ENCODE peak calls at places on chromosomes 16 and 17, in eight cellular contexts. One of them, this sample, is unnamed.

GRCh38 chr16:825298-826061 is 24.9 kb upstream of the GNG13 start:
- DNase-seq in NCI-H2081: peak
- DNase-seq in cardiac muscle cell: no peak
- DNase-seq in M059J: no peak
- DNase-seq in amygdala: no peak
- DNase-seq in midbrain: peak
- DNase-seq in RPMI8226: peak
- DNase-seq in stimulated activated CD8-positive, alpha-beta memory T cell treated with anti-CD3 and anti-CD28 coated beads, Interleukin-15, amount 100 ng/mL, for 1 hour: no peak
- DNase-seq in this sample: no peak

GRCh38 chr17:7997186-7997585 is 5.2 kb upstream of the GUCY2D start:
- DNase-seq in NCI-H2081: no peak
- DNase-seq in cardiac muscle cell: peak
- DNase-seq in M059J: peak
- DNase-seq in amygdala: no peak
- DNase-seq in midbrain: no peak
- DNase-seq in RPMI8226: peak
- DNase-seq in stimulated activated CD8-positive, alpha-beta memory T cell treated with anti-CD3 and anti-CD28 coated beads, Interleukin-15, amount 100 ng/mL, for 1 hour: no peak
- DNase-seq in this sample: no peak

GRCh38 chr17:30520436-30520835 is 43.2 kb downstream of the GOSR1 start:
- DNase-seq in NCI-H2081: no peak
- DNase-seq in cardiac muscle cell: no peak
- DNase-seq in M059J: peak
- DNase-seq in amygdala: no peak
- DNase-seq in midbrain: no peak
- DNase-seq in RPMI8226: no peak
- DNase-seq in stimulated activated CD8-positive, alpha-beta memory T cell treated with anti-CD3 and anti-CD28 coated beads, Interleukin-15, amount 100 ng/mL, for 1 hour: no peak
- DNase-seq in this sample: no peak

GRCh38 chr17:57097832-57098421 is 12.9 kb downstream of the AKAP1 start:
- DNase-seq in NCI-H2081: peak
- DNase-seq in cardiac muscle cell: peak
- DNase-seq in M059J: peak
- DNase-seq in amygdala: no peak
- DNase-seq in midbrain: peak
- DNase-seq in RPMI8226: no peak
- DNase-seq in stimulated activated CD8-positive, alpha-beta memory T cell treated with anti-CD3 and anti-CD28 coated beads, Interleukin-15, amount 100 ng/mL, for 1 hour: no peak
- DNase-seq in this sample: no peak

GRCh38 chr17:13947499-13947898 is 121.8 kb upstream of the COX10 start:
- DNase-seq in NCI-H2081: no peak
- DNase-seq in cardiac muscle cell: no peak
- DNase-seq in M059J: no peak
- DNase-seq in amygdala: no peak
- DNase-seq in midbrain: no peak
- DNase-seq in RPMI8226: no peak
- DNase-seq in stimulated activated CD8-positive, alpha-beta memory T cell treated with anti-CD3 and anti-CD28 coated beads, Interleukin-15, amount 100 ng/mL, for 1 hour: no peak
- DNase-seq in this sample: no peak

GRCh38 chr16:4288148-4288921 is 15.5 kb upstream of the TFAP4 start:
- DNase-seq in NCI-H2081: peak
- DNase-seq in cardiac muscle cell: peak
- DNase-seq in M059J: peak
- DNase-seq in amygdala: peak
- DNase-seq in midbrain: peak
- DNase-seq in RPMI8226: peak
- DNase-seq in stimulated activated CD8-positive, alpha-beta memory T cell treated with anti-CD3 and anti-CD28 coated beads, Interleukin-15, amount 100 ng/mL, for 1 hour: peak
- DNase-seq in this sample: peak

GRCh38 chr17:45782889-45783592 is 1.1 kb upstream of the CRHR1 start:
- DNase-seq in NCI-H2081: peak
- DNase-seq in cardiac muscle cell: peak
- DNase-seq in M059J: no peak
- DNase-seq in amygdala: no peak
- DNase-seq in midbrain: no peak
- DNase-seq in RPMI8226: peak
- DNase-seq in stimulated activated CD8-positive, alpha-beta memory T cell treated with anti-CD3 and anti-CD28 coated beads, Interleukin-15, amount 100 ng/mL, for 1 hour: no peak
- DNase-seq in this sample: no peak

GRCh38 chr16:80804451-80805383 is at the start of gene CDYL2:
- DNase-seq in NCI-H2081: no peak
- DNase-seq in cardiac muscle cell: no peak
- DNase-seq in M059J: peak
- DNase-seq in amygdala: no peak
- DNase-seq in midbrain: peak
- DNase-seq in RPMI8226: peak
- DNase-seq in stimulated activated CD8-positive, alpha-beta memory T cell treated with anti-CD3 and anti-CD28 coated beads, Interleukin-15, amount 100 ng/mL, for 1 hour: no peak
- DNase-seq in this sample: peak

GRCh38 chr16:3999479-3999868 is 116.8 kb downstream of the ADCY9 start:
- DNase-seq in NCI-H2081: no peak
- DNase-seq in cardiac muscle cell: peak
- DNase-seq in M059J: peak
- DNase-seq in amygdala: no peak
- DNase-seq in midbrain: no peak
- DNase-seq in RPMI8226: no peak
- DNase-seq in stimulated activated CD8-positive, alpha-beta memory T cell treated with anti-CD3 and anti-CD28 coated beads, Interleukin-15, amount 100 ng/mL, for 1 hour: no peak
- DNase-seq in this sample: no peak

GRCh38 chr16:71257768-71258167 is 27.2 kb upstream of the HYDIN start:
- DNase-seq in NCI-H2081: no peak
- DNase-seq in cardiac muscle cell: no peak
- DNase-seq in M059J: no peak
- DNase-seq in amygdala: no peak
- DNase-seq in midbrain: no peak
- DNase-seq in RPMI8226: no peak
- DNase-seq in stimulated activated CD8-positive, alpha-beta memory T cell treated with anti-CD3 and anti-CD28 coated beads, Interleukin-15, amount 100 ng/mL, for 1 hour: no peak
- DNase-seq in this sample: no peak

GRCh38 chr16:90034504-90034903 is 15.2 kb upstream of the DBNDD1 start:
- DNase-seq in NCI-H2081: no peak
- DNase-seq in cardiac muscle cell: no peak
- DNase-seq in M059J: no peak
- DNase-seq in amygdala: no peak
- DNase-seq in midbrain: no peak
- DNase-seq in RPMI8226: no peak
- DNase-seq in stimulated activated CD8-positive, alpha-beta memory T cell treated with anti-CD3 and anti-CD28 coated beads, Interleukin-15, amount 100 ng/mL, for 1 hour: no peak
- DNase-seq in this sample: no peak

GRCh38 chr17:53462393-53462811 is 360.3 kb upstream of the KIF2B start:
- DNase-seq in NCI-H2081: no peak
- DNase-seq in cardiac muscle cell: no peak
- DNase-seq in M059J: peak
- DNase-seq in amygdala: no peak
- DNase-seq in midbrain: no peak
- DNase-seq in RPMI8226: no peak
- DNase-seq in stimulated activated CD8-positive, alpha-beta memory T cell treated with anti-CD3 and anti-CD28 coated beads, Interleukin-15, amount 100 ng/mL, for 1 hour: no peak
- DNase-seq in this sample: no peak

GRCh38 chr16:62149646-62150045 is 113.4 kb upstream of the CDH8 start:
- DNase-seq in NCI-H2081: no peak
- DNase-seq in cardiac muscle cell: no peak
- DNase-seq in M059J: peak
- DNase-seq in amygdala: no peak
- DNase-seq in midbrain: no peak
- DNase-seq in RPMI8226: no peak
- DNase-seq in stimulated activated CD8-positive, alpha-beta memory T cell treated with anti-CD3 and anti-CD28 coated beads, Interleukin-15, amount 100 ng/mL, for 1 hour: no peak
- DNase-seq in this sample: no peak

GRCh38 chr17:65074778-65075250 is 18.3 kb upstream of the GNA13 start:
- DNase-seq in NCI-H2081: no peak
- DNase-seq in cardiac muscle cell: peak
- DNase-seq in M059J: peak
- DNase-seq in amygdala: no peak
- DNase-seq in midbrain: peak
- DNase-seq in RPMI8226: no peak
- DNase-seq in stimulated activated CD8-positive, alpha-beta memory T cell treated with anti-CD3 and anti-CD28 coated beads, Interleukin-15, amount 100 ng/mL, for 1 hour: no peak
- DNase-seq in this sample: no peak

GRCh38 chr16:29030086-29030840 is 45.4 kb downstream of the LAT start:
- DNase-seq in NCI-H2081: no peak
- DNase-seq in cardiac muscle cell: no peak
- DNase-seq in M059J: no peak
- DNase-seq in amygdala: no peak
- DNase-seq in midbrain: no peak
- DNase-seq in RPMI8226: peak
- DNase-seq in stimulated activated CD8-positive, alpha-beta memory T cell treated with anti-CD3 and anti-CD28 coated beads, Interleukin-15, amount 100 ng/mL, for 1 hour: no peak
- DNase-seq in this sample: no peak

GRCh38 chr16:23847251-23847650 is 11.5 kb downstream of the PRKCB start:
- DNase-seq in NCI-H2081: no peak
- DNase-seq in cardiac muscle cell: no peak
- DNase-seq in M059J: no peak
- DNase-seq in amygdala: no peak
- DNase-seq in midbrain: no peak
- DNase-seq in RPMI8226: no peak
- DNase-seq in stimulated activated CD8-positive, alpha-beta memory T cell treated with anti-CD3 and anti-CD28 coated beads, Interleukin-15, amount 100 ng/mL, for 1 hour: no peak
- DNase-seq in this sample: no peak

GRCh38 chr17:76869878-76870714 is 1.9 kb downstream of the MGAT5B start:
- DNase-seq in NCI-H2081: no peak
- DNase-seq in cardiac muscle cell: peak
- DNase-seq in M059J: no peak
- DNase-seq in amygdala: no peak
- DNase-seq in midbrain: no peak
- DNase-seq in RPMI8226: no peak
- DNase-seq in stimulated activated CD8-positive, alpha-beta memory T cell treated with anti-CD3 and anti-CD28 coated beads, Interleukin-15, amount 100 ng/mL, for 1 hour: no peak
- DNase-seq in this sample: no peak